ENCODE peak calls at places on chromosomes 3 and 15, in five cellular contexts. F, H, V, U and N are unnamed samples.

GRCh38 chr15:25742008-25742407 is 121.1 kb downstream of the ATP10A start:
- DNase-seq in V (no peak), U (no peak), F (no peak), H (no peak), N (no peak)

GRCh38 chr15:95760508-95760907 is 570.0 kb upstream of the NR2F2 start:
- DNase-seq in F (no peak), U (no peak), H (peak), V (no peak), N (no peak)

GRCh38 chr15:45386420-45386819 is 8.1 kb upstream of the GATM start:
- DNase-seq in U (no peak), H (no peak), V (no peak), F (no peak), N (no peak)

GRCh38 chr3:52190294-52190841 is 7.6 kb upstream of the ALAS1 start:
- DNase-seq in V (peak), H (peak), F (no peak), U (no peak), N (no peak)

GRCh38 chr15:84979651-84980050 is 2.0 kb upstream of the PDE8A start:
- DNase-seq in F (no peak), H (no peak), V (no peak), U (no peak), N (no peak)

GRCh38 chr3:14284694-14285404 is 106.2 kb downstream of the LSM3 start:
- DNase-seq in H (no peak), U (no peak), F (no peak), V (no peak), N (no peak)

GRCh38 chr3:79473993-79474392 is 293.8 kb downstream of the ROBO1 start:
- DNase-seq in V (no peak), F (no peak), H (no peak), U (no peak), N (no peak)

GRCh38 chr15:70098461-70099166 is 897 bp upstream of the TLE3 start:
- DNase-seq in U (peak), V (peak), F (peak), H (no peak), N (peak)

GRCh38 chr15:44726568-44727461 is 9.5 kb upstream of the TRIM69 start:
- DNase-seq in V (no peak), F (no peak), U (peak), H (peak), N (no peak)

GRCh38 chr15:74423443-74424257 is 10.1 kb downstream of the SEMA7A start:
- DNase-seq in H (no peak), F (no peak), U (no peak), V (no peak), N (no peak)

GRCh38 chr15:90564109-90564508 is 34.4 kb downstream of the CRTC3 start:
- DNase-seq in U (no peak), V (no peak), H (no peak), F (no peak), N (no peak)

GRCh38 chr15:81830520-81830919 is 215.3 kb downstream of the MEX3B start:
- DNase-seq in H (no peak), U (no peak), F (no peak), V (no peak), N (no peak)

GRCh38 chr3:46393554-46394434 is 13.1 kb downstream of the CCR5AS start:
- DNase-seq in V (no peak), U (no peak), F (no peak), H (peak), N (peak)

GRCh38 chr3:119161240-119161639 is 12.2 kb upstream of the UPK1B start:
- DNase-seq in H (no peak), F (no peak), U (no peak), V (no peak), N (no peak)

GRCh38 chr15:68629519-68630204 is 50.9 kb downstream of the CORO2B start:
- DNase-seq in U (no peak), H (no peak), V (no peak), F (no peak), N (no peak)

GRCh38 chr3:42456211-42456610 is 45.8 kb upstream of the LYZL4 start:
- DNase-seq in H (no peak), F (no peak), V (no peak), U (no peak), N (no peak)

GRCh38 chr15:70672081-70672480 is 91.3 kb downstream of the UACA start:
- DNase-seq in U (no peak), H (no peak), F (no peak), V (no peak), N (no peak)

GRCh38 chr3:40476478-40477470 is at the start of gene ZNF619:
- DNase-seq in V (peak), F (peak), H (peak), U (peak), N (peak)

GRCh38 chr3:156837130-156837529 is 11.0 kb downstream of the LEKR1 start:
- DNase-seq in H (peak), F (no peak), U (no peak), V (no peak), N (no peak)

GRCh38 chr15:89828324-89829145 is 13.9 kb upstream of the ANPEP start:
- DNase-seq in F (no peak), H (peak), V (peak), U (no peak), N (peak)

GRCh38 chr3:73608805-73609641 is 15.7 kb downstream of the PDZRN3 start:
- DNase-seq in V (no peak), H (no peak), U (no peak), F (no peak), N (no peak)

GRCh38 chr15:80920271-80920699 is 69.3 kb downstream of the MESD start:
- DNase-seq in U (no peak), F (no peak), H (no peak), V (no peak), N (no peak)

GRCh38 chr3:101849714-101850326 is 506 bp downstream of the NFKBIZ start:
- DNase-seq in U (no peak), V (peak), F (peak), H (no peak), N (peak)

GRCh38 chr15:81895723-81896122 is 150.1 kb downstream of the MEX3B start:
- DNase-seq in H (no peak), U (no peak), F (no peak), V (no peak), N (no peak)

GRCh38 chr3:93969443-93969842 is 4.3 kb downstream of the PROS1 start:
- DNase-seq in F (no peak), H (peak), U (no peak), V (no peak), N (no peak)

GRCh38 chr15:58856090-58856489 is 77.4 kb downstream of the SLTM start:
- DNase-seq in U (no peak), V (no peak), F (no peak), H (peak), N (no peak)

GRCh38 chr15:62103431-62103830 is 36.7 kb downstream of the C2CD4A start:
- DNase-seq in H (no peak), V (no peak), U (no peak), F (no peak), N (no peak)

GRCh38 chr3:124779116-124779515 is 48.9 kb downstream of the UMPS start:
- DNase-seq in H (no peak), V (no peak), U (no peak), F (no peak), N (no peak)

GRCh38 chr3:65955792-65956477 is 82.8 kb downstream of the MAGI1 start:
- DNase-seq in U (no peak), H (peak), F (no peak), V (no peak), N (no peak)
- H3K4me3 ChIP-seq in U (no peak), H (no peak), F (no peak), V (no peak), N (no peak)

DNA sequence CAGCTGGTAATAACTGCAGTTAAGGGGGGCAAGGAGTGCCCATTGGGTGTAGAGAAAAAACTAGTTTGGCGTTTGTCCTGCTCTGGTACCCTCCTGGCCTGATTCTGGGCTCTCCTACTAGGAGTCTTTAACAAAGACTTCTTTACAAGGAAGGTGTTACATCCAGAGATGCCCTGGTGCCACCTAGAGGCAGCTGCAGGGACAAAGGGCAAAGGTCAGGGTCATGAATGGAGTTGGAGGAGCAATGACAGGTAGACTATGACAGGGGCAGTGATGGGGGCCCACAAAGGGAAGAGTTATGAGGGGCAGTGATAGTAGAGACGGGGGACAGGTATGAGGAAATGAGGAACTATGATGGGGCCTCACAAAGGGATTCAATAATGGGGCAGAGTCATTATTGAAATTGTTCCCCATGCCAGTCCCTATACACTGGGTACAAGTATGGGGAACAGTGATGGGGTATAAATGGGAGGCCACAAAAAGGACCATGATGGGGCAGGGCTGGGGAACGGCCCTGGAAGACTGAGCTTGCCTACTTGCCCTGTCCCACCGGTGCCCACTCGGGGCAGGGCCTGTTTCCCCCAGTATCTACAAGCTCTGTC is 7.9 kb downstream of the CCDC71 start:
- DNase-seq in H (peak), F (peak), V (no peak), U (no peak), N (peak)
- TF ChIP-seq CTCF in H (peak), F (peak), V (peak), U (no peak), N (no peak)

GRCh38 chr15:55254916-55255679 is 34.5 kb downstream of the RAB27A start:
- DNase-seq in F (no peak), H (no peak), U (no peak), V (no peak), N (no peak)

GRCh38 chr15:55253580-55253979 is 36.0 kb downstream of the RAB27A start:
- DNase-seq in U (no peak), V (no peak), F (no peak), H (peak), N (no peak)

GRCh38 chr15:55256281-55257013 is 33.2 kb downstream of the RAB27A start:
- DNase-seq in H (peak), U (no peak), F (no peak), V (no peak), N (no peak)

GRCh38 chr15:55257014-55257670 is 32.5 kb downstream of the RAB27A start:
- DNase-seq in F (no peak), U (no peak), V (no peak), H (no peak), N (no peak)

GRCh38 chr15:55255714-55256113 is 33.9 kb downstream of the RAB27A start:
- DNase-seq in H (no peak), V (no peak), U (no peak), F (no peak), N (no peak)
- H3K4me3 ChIP-seq in H (no peak), V (no peak), U (no peak), F (no peak), N (no peak)

DNA sequence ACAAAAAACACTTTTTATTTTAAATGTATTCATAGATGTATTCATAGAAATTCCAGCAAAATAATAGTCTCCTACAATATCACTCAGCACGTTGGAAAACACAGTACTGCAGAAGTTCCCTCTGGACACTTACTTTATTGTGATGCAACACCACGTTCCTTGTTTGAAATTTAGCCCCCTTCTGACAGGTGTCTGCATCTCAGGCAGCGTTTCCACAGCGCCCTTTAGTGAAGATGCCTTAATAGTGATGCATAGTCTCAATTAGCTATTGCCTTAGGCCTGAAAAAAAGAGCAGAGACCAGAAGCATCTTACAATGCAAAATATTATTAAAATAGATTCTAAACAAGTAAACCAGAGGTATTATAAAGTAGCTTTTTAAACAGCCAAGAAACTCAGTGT is 20.3 kb downstream of the IL12A start:
- DNase-seq in F (no peak), H (no peak), V (no peak), U (no peak), N (no peak)
- TF ChIP-seq CTCF in F (no peak), H (no peak), V (no peak), U (no peak), N (no peak)

DNA sequence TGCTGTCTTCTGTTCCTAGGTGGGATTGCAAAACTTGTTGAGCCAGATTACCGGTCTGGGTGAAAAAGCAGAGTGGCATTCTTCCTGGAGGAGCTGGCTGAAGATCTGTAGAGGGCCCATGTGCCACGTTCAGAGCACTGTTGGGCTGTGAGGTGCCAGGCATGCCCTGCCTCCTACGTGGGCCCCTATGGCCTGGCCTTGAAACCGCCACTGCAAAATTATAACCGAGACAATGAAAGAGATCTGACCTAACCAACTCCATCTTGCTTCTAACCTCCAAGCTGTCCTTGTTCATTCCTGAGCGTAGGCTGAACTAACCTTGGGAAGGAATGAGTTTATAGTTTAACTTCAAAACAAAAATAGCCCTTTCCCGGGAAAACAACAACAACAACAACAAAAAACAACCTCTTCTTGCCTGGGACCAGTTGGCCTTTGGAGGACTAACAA is 1.4 kb upstream of the ACAD9 start:
- DNase-seq in U (no peak), V (no peak), F (no peak), H (no peak), N (no peak)
- H3K4me3 ChIP-seq in U (peak), V (peak), F (peak), H (peak), N (no peak)

DNA sequence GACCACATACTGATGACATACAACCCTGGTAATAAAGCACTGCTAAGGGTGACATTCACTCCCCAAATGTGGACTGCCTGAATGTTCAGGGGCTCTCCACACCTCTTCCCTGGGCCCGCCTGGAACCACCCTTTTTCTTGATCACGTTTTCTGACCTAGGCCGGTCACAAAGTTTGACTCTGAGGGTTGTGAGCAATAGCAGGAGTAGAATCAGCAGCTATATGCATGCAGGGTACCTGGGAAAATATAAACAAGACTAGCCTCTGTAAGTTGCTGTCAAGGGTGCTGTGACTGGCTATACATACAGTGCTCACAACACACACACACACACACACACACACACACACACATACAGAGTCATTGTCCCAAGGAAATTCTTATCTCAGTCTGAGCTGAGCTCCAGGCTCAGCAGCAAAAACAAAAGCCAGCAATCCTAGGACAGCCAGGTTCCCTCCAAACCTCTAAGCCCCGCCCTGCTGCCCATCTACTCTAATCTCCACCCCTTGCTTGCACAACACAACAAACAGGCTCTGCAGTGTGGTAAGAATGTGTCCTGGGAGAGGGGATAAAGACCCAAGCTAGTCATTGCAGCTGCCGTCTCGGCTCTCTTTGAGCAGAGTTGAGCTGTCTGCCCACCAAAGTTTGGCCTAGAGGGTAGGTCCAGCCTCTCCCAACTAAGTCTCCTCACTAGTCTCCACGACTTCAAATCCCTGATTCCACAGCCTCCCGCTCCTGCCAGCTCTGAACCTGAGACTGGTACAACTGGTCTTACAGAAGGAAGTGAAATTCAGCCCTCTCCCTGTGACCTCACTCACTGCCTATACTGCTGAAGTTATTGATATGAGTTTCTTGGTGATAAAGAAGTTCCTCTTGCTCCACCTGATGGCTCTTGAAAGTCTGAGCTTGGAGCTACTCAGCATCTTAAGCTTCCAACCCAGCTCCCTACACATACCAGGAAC is 2.2 kb downstream of the BMF start:
- DNase-seq in F (no peak), H (peak), V (peak), U (peak), N (peak)
- TF ChIP-seq CTCF in F (no peak), H (no peak), V (peak), U (no peak), N (no peak)

DNA sequence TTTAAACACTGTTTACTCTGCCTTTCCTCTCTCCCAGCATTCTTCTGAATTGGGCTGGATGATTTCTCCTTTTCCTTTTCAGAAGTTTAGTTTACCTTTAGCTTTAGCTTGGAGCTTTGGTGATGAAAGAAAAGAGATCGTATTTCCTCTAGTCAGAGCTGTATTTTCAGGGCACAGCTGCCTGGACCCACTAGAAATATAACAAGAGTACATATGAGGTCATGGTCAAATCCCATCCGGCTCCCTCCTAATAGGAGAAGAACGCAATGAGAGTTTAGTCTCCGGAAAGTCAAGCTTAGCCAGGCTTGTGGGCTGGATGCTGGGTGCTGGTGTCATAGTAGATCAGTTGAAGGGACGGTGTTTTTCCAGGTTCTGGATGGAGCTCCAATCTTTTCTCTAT is 177.1 kb upstream of the PFN2 start:
- DNase-seq in U (peak), V (no peak), H (peak), F (no peak), N (no peak)
- H3K4me3 ChIP-seq in U (peak), V (no peak), H (no peak), F (no peak), N (no peak)